ENCODE peak calls at places on chromosomes 3 and 15, in eight cellular contexts. U is stomach, T is suprapubic skin, K is epithelial cell of esophagus, E is HepG2, R is GM13977, O is B cell, I is foreskin fibroblast. Z is an unnamed sample.

GRCh38 chr15:99507732-99508571 is 57.8 kb upstream of the MEF2A start:
- DNase-seq in E (no peak), R (peak), T (no peak), U (no peak), I (no peak), O (no peak), K (no peak), Z (no peak)

GRCh38 chr3:168073842-168074311 is 21.8 kb downstream of the GOLIM4 start:
- DNase-seq in O (no peak), E (no peak), U (no peak), K (no peak), T (no peak), R (no peak), I (no peak), Z (no peak)

GRCh38 chr3:7630351-7630911 is 769.5 kb downstream of the GRM7 start:
- DNase-seq in T (no peak), K (no peak), R (no peak), U (no peak), O (no peak), I (no peak), E (no peak), Z (no peak)

GRCh38 chr15:68487087-68487843 is 55.3 kb upstream of the ITGA11 start:
- DNase-seq in R (no peak), E (no peak), I (peak), T (peak), O (no peak), U (no peak), K (peak), Z (no peak)

GRCh38 chr3:148962513-148962912 is 28.8 kb upstream of the GYG1 start:
- DNase-seq in I (peak), T (no peak), K (peak), U (no peak), E (peak), R (no peak), O (no peak), Z (no peak)

GRCh38 chr3:105406268-105406667 is 39.6 kb downstream of the ALCAM start:
- DNase-seq in R (no peak), E (no peak), U (no peak), K (no peak), I (no peak), T (no peak), O (no peak), Z (no peak)

GRCh38 chr3:81483046-81483445 is 278.4 kb downstream of the GBE1 start:
- DNase-seq in T (no peak), K (no peak), I (no peak), O (no peak), R (no peak), E (no peak), U (no peak), Z (no peak)

GRCh38 chr3:58093573-58094195 is 85.5 kb downstream of the FLNB start:
- DNase-seq in T (no peak), K (peak), R (no peak), I (peak), E (no peak), U (no peak), O (no peak), Z (no peak)

GRCh38 chr3:10602769-10603768 is 97.7 kb upstream of the ATP2B2 start:
- DNase-seq in R (peak), U (no peak), O (no peak), E (no peak), K (no peak), T (no peak), I (no peak), Z (no peak)

GRCh38 chr3:197811343-197811742 is 20.3 kb downstream of the LRCH3 start:
- DNase-seq in K (peak), I (peak), U (no peak), E (no peak), O (no peak), T (no peak), R (no peak), Z (no peak)

DNA sequence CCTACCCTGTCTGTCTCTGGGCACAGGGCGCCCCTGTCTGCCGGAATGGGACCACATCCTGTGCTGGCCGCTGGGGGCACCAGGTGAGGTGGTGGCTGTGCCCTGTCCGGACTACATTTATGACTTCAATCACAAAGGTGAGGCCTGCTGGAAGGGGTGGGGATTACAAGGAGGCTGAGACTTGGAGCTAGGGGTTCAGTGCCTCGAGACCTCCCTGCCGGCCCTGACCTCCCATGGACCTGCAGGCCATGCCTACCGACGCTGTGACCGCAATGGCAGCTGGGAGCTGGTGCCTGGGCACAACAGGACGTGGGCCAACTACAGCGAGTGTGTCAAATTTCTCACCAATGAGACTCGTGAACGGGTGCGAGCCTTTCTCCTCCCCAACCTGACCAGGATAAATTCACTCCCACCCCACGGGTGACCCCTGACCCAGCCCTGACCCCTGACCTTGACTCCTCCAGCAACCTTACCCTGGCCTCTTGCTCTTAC is 20.4 kb downstream of the PTH1R start:
- DNase-seq in K (no peak), O (no peak), U (no peak), I (no peak), T (no peak), R (no peak), E (peak), Z (peak)
- TF ChIP-seq CTCF in K (no peak), O (no peak), U (no peak), I (no peak), T (no peak), R (no peak), E (peak), Z (no peak)

DNA sequence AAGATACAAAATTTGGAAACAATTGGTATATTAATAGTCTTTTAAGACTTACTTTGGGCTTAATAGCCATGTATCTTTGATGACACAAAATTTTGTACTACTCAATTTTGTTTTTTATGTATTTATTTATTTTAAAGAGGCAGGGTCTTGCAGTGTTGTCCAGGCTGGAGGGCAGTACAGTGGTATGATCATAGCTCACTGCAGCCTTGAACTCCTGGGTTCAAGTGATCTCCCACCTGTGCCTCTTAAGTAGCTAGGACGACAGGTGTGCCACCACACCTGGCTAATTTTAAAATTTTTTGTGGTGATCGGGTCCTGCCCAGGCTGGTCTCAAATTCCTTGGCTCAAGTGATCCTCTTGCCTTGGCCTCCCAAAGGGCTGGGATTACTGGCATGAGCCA is 6.5 kb downstream of the SPRED1 start:
- DNase-seq in K (no peak), U (no peak), R (no peak), O (no peak), I (no peak), E (no peak), T (no peak), Z (no peak)
- TF ChIP-seq CTCF in K (no peak), U (no peak), R (no peak), O (no peak), I (no peak), E (no peak), T (no peak), Z (no peak)

GRCh38 chr15:74053941-74054529 is 28.3 kb downstream of the GOLGA6A start:
- DNase-seq in T (peak), O (peak), R (peak), U (peak), I (peak), K (peak), E (peak), Z (peak)
- TF ChIP-seq CTCF in T (no peak), O (peak), R (peak), U (no peak), I (peak), K (peak), E (peak), Z (peak)

DNA sequence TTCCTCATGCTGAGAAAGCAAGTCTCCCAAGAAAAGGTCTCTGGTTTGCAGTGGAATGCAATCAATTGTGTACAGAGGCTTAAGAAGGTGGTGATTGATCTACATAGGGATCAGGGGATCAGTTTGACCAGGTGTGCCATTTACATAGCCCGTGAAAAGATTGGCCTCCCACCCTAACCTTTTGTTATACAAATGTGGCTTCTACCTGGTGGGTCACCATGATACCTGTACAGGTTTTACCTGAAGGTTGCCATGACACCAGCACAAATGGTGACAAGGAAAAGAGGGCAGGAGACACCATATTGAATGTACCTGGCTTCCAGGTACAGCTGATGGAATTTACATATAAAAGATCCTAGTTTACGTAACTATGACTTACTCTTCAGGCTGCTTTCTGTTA is 25.5 kb upstream of the TEX55 start:
- DNase-seq in I (no peak), T (no peak), K (no peak), E (no peak), U (no peak), O (no peak), R (no peak), Z (no peak)
- TF ChIP-seq CTCF in I (no peak), T (no peak), K (no peak), E (no peak), U (no peak), O (no peak), R (no peak), Z (no peak)

DNA sequence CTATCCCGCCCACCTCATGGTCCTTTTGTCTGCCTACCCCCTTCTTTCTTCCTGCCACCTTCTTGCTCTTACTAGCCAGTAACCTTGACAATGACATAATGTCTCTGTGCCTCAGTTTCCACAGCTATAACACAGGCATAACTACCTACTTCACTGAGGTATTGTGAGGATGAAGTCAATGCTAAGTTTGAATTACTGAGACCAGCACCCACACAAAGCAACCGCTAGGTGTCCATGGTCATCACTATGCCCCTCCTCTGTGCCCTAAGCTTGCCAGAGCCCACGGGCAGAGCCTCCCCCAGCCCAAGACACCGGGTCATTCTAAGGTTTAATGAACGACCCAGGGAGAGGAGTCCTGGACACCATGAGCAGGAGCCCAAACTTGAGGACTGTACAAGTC is 101.6 kb downstream of the OXNAD1 start:
- DNase-seq in O (no peak), U (no peak), R (no peak), I (no peak), K (no peak), T (no peak), E (no peak), Z (no peak)
- TF ChIP-seq CTCF in O (no peak), U (no peak), R (peak), I (no peak), K (no peak), T (no peak), E (no peak), Z (peak)

DNA sequence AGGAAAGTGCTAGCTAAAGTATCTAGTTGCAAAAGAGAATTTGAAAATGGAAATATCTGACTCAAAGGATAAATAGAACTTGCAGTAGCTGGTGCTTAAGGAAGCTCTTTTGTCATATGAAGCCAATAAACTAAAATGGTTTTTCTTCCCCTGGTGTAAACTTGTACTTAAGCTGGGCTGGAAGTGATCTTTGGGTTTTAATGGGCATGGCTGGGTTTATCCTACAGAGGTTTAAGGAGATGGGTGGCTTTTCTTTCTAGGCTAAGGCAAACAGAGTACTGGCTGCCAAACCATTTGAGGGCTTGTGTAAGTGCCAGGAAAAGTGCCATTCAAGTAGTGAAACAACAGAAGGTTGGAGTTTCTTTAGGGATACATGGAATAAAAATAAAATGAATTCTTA is 12.1 kb upstream of the UTS2B start:
- DNase-seq in O (no peak), U (no peak), K (no peak), T (no peak), E (no peak), I (no peak), R (no peak), Z (no peak)
- TF ChIP-seq CTCF in O (no peak), U (no peak), K (no peak), T (no peak), E (no peak), I (no peak), R (no peak), Z (no peak)

GRCh38 chr15:91136386-91136923 is 36.4 kb downstream of the SV2B start:
- DNase-seq in O (no peak), K (no peak), T (no peak), U (no peak), R (no peak), E (no peak), I (no peak), Z (no peak)

GRCh38 chr15:91140561-91140960 is 40.5 kb downstream of the SV2B start:
- DNase-seq in K (no peak), U (no peak), I (no peak), E (no peak), O (no peak), R (no peak), T (no peak), Z (no peak)

GRCh38 chr15:91141102-91141501 is 41.0 kb downstream of the SV2B start:
- DNase-seq in K (no peak), R (no peak), U (no peak), O (no peak), E (no peak), T (no peak), I (no peak), Z (no peak)

GRCh38 chr15:91146728-91147127 is 46.7 kb downstream of the SV2B start:
- DNase-seq in I (no peak), U (no peak), E (no peak), K (peak), T (no peak), R (no peak), O (no peak), Z (no peak)

DNA sequence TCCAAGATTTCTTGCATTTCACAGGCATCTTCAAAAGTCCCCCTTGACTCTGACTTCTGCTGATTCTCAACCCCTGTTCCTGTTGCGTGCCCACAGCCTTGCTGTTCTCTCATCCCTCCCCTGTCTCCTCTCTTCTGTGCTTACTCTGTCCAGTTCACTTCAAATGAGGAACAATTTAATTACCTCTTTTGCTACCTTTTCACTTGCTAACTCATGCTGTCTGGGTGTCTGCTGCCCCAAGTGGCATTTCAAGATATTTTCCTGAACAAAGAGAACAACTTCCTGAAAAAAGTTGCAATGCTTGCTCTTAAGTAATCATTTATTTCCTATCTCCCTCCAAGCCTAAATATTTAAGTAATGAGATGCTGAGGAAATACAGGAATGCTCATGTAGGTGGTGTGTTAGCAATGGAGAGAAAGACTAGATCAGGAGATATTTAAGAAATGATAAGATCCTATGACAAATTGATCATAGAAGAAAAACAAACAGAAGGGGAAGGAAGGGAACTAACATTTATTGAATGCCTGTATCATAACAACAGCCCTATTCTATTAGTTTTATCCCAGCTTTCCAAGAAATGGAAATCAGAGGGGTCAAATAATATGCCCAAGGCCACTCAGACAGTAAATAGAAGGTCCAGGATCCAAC is 42.2 kb downstream of the SV2B start:
- DNase-seq in U (no peak), I (no peak), E (peak), K (peak), R (peak), O (no peak), T (no peak), Z (no peak)
- TF ChIP-seq CTCF in U (no peak), I (peak), E (no peak), K (peak), R (peak), O (peak), T (no peak), Z (peak)

DNA sequence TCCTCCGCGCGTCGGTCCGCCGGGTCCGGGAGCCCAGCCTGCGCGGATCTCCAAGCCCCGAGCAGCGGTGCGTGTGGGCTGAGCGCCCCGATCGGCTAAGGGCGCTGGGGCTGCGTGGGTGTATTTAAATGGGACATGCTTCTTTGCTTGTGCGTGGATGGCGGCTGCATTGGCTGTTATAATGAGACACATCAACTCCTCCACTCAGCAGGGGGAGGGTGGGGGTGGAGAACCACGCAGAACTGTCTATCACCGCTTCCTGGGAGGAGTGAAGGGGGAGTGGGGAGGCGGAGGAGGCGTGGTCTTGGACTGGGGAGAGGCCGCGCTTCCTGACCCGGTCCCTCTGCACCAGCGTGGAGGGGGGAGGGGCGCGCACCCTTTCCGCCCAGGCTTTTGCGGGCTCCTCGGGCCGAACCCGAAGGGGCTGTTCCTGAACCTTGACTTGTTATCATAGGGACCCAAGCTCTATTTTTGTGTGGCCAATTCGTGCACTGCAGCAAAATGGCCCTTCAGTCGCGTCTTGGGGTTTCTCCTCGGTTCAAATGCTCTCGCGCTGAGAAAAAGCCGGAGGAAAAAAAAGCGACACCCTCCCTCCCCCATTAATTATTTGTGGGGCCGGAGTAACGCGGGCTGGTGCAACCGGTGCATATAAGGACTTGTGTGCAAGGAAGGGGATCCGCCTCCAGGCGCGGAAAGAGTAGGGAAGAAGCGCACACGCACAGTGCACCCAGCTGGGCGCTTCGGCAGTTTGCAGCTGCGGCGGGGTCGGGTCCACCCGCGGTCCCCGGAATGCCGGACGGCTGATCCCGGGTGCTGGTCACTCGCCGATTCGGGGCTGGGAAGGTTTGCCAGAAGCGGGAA is at the start of gene TNIK:
- DNase-seq in T (peak), K (peak), E (peak), O (peak), U (peak), I (peak), R (peak), Z (peak)
- TF ChIP-seq CTCF in T (peak), K (peak), E (peak), O (peak), U (peak), I (no peak), R (peak), Z (no peak)

GRCh38 chr15:65835452-65835851 is 33.8 kb upstream of the RAB11A start:
- DNase-seq in R (no peak), K (no peak), E (no peak), O (no peak), T (no peak), I (no peak), U (no peak), Z (no peak)

GRCh38 chr15:65829150-65829764 is 37.2 kb upstream of the DENND4A start:
- DNase-seq in T (no peak), K (peak), R (peak), U (no peak), O (no peak), E (peak), I (no peak), Z (no peak)

GRCh38 chr15:65833501-65834220 is 35.6 kb upstream of the RAB11A start:
- DNase-seq in R (no peak), T (no peak), E (peak), I (no peak), U (peak), O (no peak), K (no peak), Z (no peak)

GRCh38 chr15:65834603-65835282 is 34.5 kb upstream of the RAB11A start:
- DNase-seq in I (no peak), U (no peak), E (no peak), T (no peak), O (no peak), K (no peak), R (no peak), Z (no peak)

GRCh38 chr15:65832549-65833364 is 36.5 kb upstream of the RAB11A start:
- DNase-seq in T (peak), I (peak), U (peak), K (peak), E (peak), R (peak), O (no peak), Z (peak)
- TF ChIP-seq CTCF in T (no peak), I (peak), U (no peak), K (peak), E (peak), R (no peak), O (no peak), Z (no peak)

Z was measured in nephron progenitor cell.